ENCODE peak calls at places on chromosomes 2 and 18, in five cellular contexts. One of them, this sample, is unnamed.

GRCh38 chr2:45691152-45691551 is 39.7 kb downstream of the PRKCE start:
- DNase-seq in pons: no peak
- DNase-seq in activated CD8-positive, alpha-beta memory T cell treated with anti-CD3 and anti-CD28 coated beads, Interleukin-2, amount 50 U/mL, for 48 hours: no peak
- DNase-seq in AG09319: no peak
- DNase-seq in stimulated activated CD8-positive, alpha-beta memory T cell treated with anti-CD3 and anti-CD28 coated beads, Interleukin-15, amount 100 ng/mL, for 4 hours: no peak
- DNase-seq in this sample: no peak

GRCh38 chr18:51251625-51252024 is 54.1 kb upstream of the MEX3C start:
- DNase-seq in pons: no peak
- DNase-seq in activated CD8-positive, alpha-beta memory T cell treated with anti-CD3 and anti-CD28 coated beads, Interleukin-2, amount 50 U/mL, for 48 hours: no peak
- DNase-seq in AG09319: no peak
- DNase-seq in stimulated activated CD8-positive, alpha-beta memory T cell treated with anti-CD3 and anti-CD28 coated beads, Interleukin-15, amount 100 ng/mL, for 4 hours: no peak
- DNase-seq in this sample: no peak

GRCh38 chr18:45602926-45603325 is 12.3 kb upstream of the SLC14A2 start:
- DNase-seq in pons: no peak
- DNase-seq in activated CD8-positive, alpha-beta memory T cell treated with anti-CD3 and anti-CD28 coated beads, Interleukin-2, amount 50 U/mL, for 48 hours: no peak
- DNase-seq in AG09319: no peak
- DNase-seq in stimulated activated CD8-positive, alpha-beta memory T cell treated with anti-CD3 and anti-CD28 coated beads, Interleukin-15, amount 100 ng/mL, for 4 hours: no peak
- DNase-seq in this sample: no peak

GRCh38 chr2:230054079-230054478 is 14.6 kb downstream of the SLC16A14 start:
- DNase-seq in pons: no peak
- DNase-seq in activated CD8-positive, alpha-beta memory T cell treated with anti-CD3 and anti-CD28 coated beads, Interleukin-2, amount 50 U/mL, for 48 hours: no peak
- DNase-seq in AG09319: no peak
- DNase-seq in stimulated activated CD8-positive, alpha-beta memory T cell treated with anti-CD3 and anti-CD28 coated beads, Interleukin-15, amount 100 ng/mL, for 4 hours: no peak
- DNase-seq in this sample: no peak

GRCh38 chr18:56083097-56083865 is 495.3 kb upstream of the TCF4 start:
- DNase-seq in pons: peak; percentile 14
- DNase-seq in activated CD8-positive, alpha-beta memory T cell treated with anti-CD3 and anti-CD28 coated beads, Interleukin-2, amount 50 U/mL, for 48 hours: no peak
- DNase-seq in AG09319: no peak
- DNase-seq in stimulated activated CD8-positive, alpha-beta memory T cell treated with anti-CD3 and anti-CD28 coated beads, Interleukin-15, amount 100 ng/mL, for 4 hours: no peak
- DNase-seq in this sample: no peak

GRCh38 chr2:200051621-200051945 is 96.2 kb downstream of the MAIP1 start:
- DNase-seq in pons: no peak
- DNase-seq in activated CD8-positive, alpha-beta memory T cell treated with anti-CD3 and anti-CD28 coated beads, Interleukin-2, amount 50 U/mL, for 48 hours: no peak
- DNase-seq in AG09319: no peak
- DNase-seq in stimulated activated CD8-positive, alpha-beta memory T cell treated with anti-CD3 and anti-CD28 coated beads, Interleukin-15, amount 100 ng/mL, for 4 hours: no peak
- DNase-seq in this sample: no peak

GRCh38 chr2:163736433-163737168 is 793 bp upstream of the FIGN start:
- DNase-seq in pons: no peak
- DNase-seq in activated CD8-positive, alpha-beta memory T cell treated with anti-CD3 and anti-CD28 coated beads, Interleukin-2, amount 50 U/mL, for 48 hours: no peak
- DNase-seq in AG09319: no peak
- DNase-seq in stimulated activated CD8-positive, alpha-beta memory T cell treated with anti-CD3 and anti-CD28 coated beads, Interleukin-15, amount 100 ng/mL, for 4 hours: no peak
- DNase-seq in this sample: no peak

GRCh38 chr2:140154271-140154670 is 1374.1 kb upstream of the NXPH2 start:
- DNase-seq in pons: no peak
- DNase-seq in activated CD8-positive, alpha-beta memory T cell treated with anti-CD3 and anti-CD28 coated beads, Interleukin-2, amount 50 U/mL, for 48 hours: no peak
- DNase-seq in AG09319: no peak
- DNase-seq in stimulated activated CD8-positive, alpha-beta memory T cell treated with anti-CD3 and anti-CD28 coated beads, Interleukin-15, amount 100 ng/mL, for 4 hours: no peak
- DNase-seq in this sample: no peak

GRCh38 chr2:111216811-111217652 is 96.3 kb downstream of the BCL2L11 start:
- DNase-seq in pons: no peak
- DNase-seq in activated CD8-positive, alpha-beta memory T cell treated with anti-CD3 and anti-CD28 coated beads, Interleukin-2, amount 50 U/mL, for 48 hours: no peak
- DNase-seq in AG09319: no peak
- DNase-seq in stimulated activated CD8-positive, alpha-beta memory T cell treated with anti-CD3 and anti-CD28 coated beads, Interleukin-15, amount 100 ng/mL, for 4 hours: no peak
- DNase-seq in this sample: no peak

GRCh38 chr18:55354795-55355194 is 233.2 kb downstream of the TCF4 start:
- DNase-seq in pons: peak; percentile 80
- DNase-seq in activated CD8-positive, alpha-beta memory T cell treated with anti-CD3 and anti-CD28 coated beads, Interleukin-2, amount 50 U/mL, for 48 hours: no peak
- DNase-seq in AG09319: no peak
- DNase-seq in stimulated activated CD8-positive, alpha-beta memory T cell treated with anti-CD3 and anti-CD28 coated beads, Interleukin-15, amount 100 ng/mL, for 4 hours: no peak
- DNase-seq in this sample: no peak

GRCh38 chr2:134252092-134252775 is 1.6 kb upstream of the MGAT5 start:
- DNase-seq in pons: no peak
- DNase-seq in activated CD8-positive, alpha-beta memory T cell treated with anti-CD3 and anti-CD28 coated beads, Interleukin-2, amount 50 U/mL, for 48 hours: peak; percentile 68
- DNase-seq in AG09319: no peak
- DNase-seq in stimulated activated CD8-positive, alpha-beta memory T cell treated with anti-CD3 and anti-CD28 coated beads, Interleukin-15, amount 100 ng/mL, for 4 hours: no peak
- DNase-seq in this sample: no peak

GRCh38 chr2:231110551-231110950 is 14.3 kb downstream of the HTR2B start:
- DNase-seq in pons: no peak
- DNase-seq in activated CD8-positive, alpha-beta memory T cell treated with anti-CD3 and anti-CD28 coated beads, Interleukin-2, amount 50 U/mL, for 48 hours: no peak
- DNase-seq in AG09319: no peak
- DNase-seq in stimulated activated CD8-positive, alpha-beta memory T cell treated with anti-CD3 and anti-CD28 coated beads, Interleukin-15, amount 100 ng/mL, for 4 hours: no peak
- DNase-seq in this sample: no peak

GRCh38 chr18:26442139-26442538 is 106.2 kb downstream of the KCTD1 start:
- DNase-seq in pons: no peak
- DNase-seq in activated CD8-positive, alpha-beta memory T cell treated with anti-CD3 and anti-CD28 coated beads, Interleukin-2, amount 50 U/mL, for 48 hours: no peak
- DNase-seq in AG09319: no peak
- DNase-seq in stimulated activated CD8-positive, alpha-beta memory T cell treated with anti-CD3 and anti-CD28 coated beads, Interleukin-15, amount 100 ng/mL, for 4 hours: no peak
- DNase-seq in this sample: no peak

GRCh38 chr2:239433777-239434396 is 33.1 kb upstream of the HDAC4 start:
- DNase-seq in pons: no peak
- DNase-seq in activated CD8-positive, alpha-beta memory T cell treated with anti-CD3 and anti-CD28 coated beads, Interleukin-2, amount 50 U/mL, for 48 hours: no peak
- DNase-seq in AG09319: no peak
- DNase-seq in stimulated activated CD8-positive, alpha-beta memory T cell treated with anti-CD3 and anti-CD28 coated beads, Interleukin-15, amount 100 ng/mL, for 4 hours: no peak
- DNase-seq in this sample: no peak

GRCh38 chr2:236984046-236984445 is 101.6 kb upstream of the COPS8 start:
- DNase-seq in pons: no peak
- DNase-seq in activated CD8-positive, alpha-beta memory T cell treated with anti-CD3 and anti-CD28 coated beads, Interleukin-2, amount 50 U/mL, for 48 hours: no peak
- DNase-seq in AG09319: no peak
- DNase-seq in stimulated activated CD8-positive, alpha-beta memory T cell treated with anti-CD3 and anti-CD28 coated beads, Interleukin-15, amount 100 ng/mL, for 4 hours: no peak
- DNase-seq in this sample: no peak

GRCh38 chr18:68608861-68609465 is 105.9 kb downstream of the TMX3 start:
- DNase-seq in pons: no peak
- DNase-seq in activated CD8-positive, alpha-beta memory T cell treated with anti-CD3 and anti-CD28 coated beads, Interleukin-2, amount 50 U/mL, for 48 hours: no peak
- DNase-seq in AG09319: no peak
- DNase-seq in stimulated activated CD8-positive, alpha-beta memory T cell treated with anti-CD3 and anti-CD28 coated beads, Interleukin-15, amount 100 ng/mL, for 4 hours: no peak
- DNase-seq in this sample: no peak

GRCh38 chr2:3154694-3155093 is 222.9 kb downstream of the EIPR1 start:
- DNase-seq in pons: no peak
- DNase-seq in activated CD8-positive, alpha-beta memory T cell treated with anti-CD3 and anti-CD28 coated beads, Interleukin-2, amount 50 U/mL, for 48 hours: no peak
- DNase-seq in AG09319: no peak
- DNase-seq in stimulated activated CD8-positive, alpha-beta memory T cell treated with anti-CD3 and anti-CD28 coated beads, Interleukin-15, amount 100 ng/mL, for 4 hours: no peak
- DNase-seq in this sample: no peak

GRCh38 chr2:241812730-241813079 is 3.7 kb downstream of the NEU4 start:
- DNase-seq in pons: peak; percentile 65
- DNase-seq in activated CD8-positive, alpha-beta memory T cell treated with anti-CD3 and anti-CD28 coated beads, Interleukin-2, amount 50 U/mL, for 48 hours: no peak
- DNase-seq in AG09319: no peak
- DNase-seq in stimulated activated CD8-positive, alpha-beta memory T cell treated with anti-CD3 and anti-CD28 coated beads, Interleukin-15, amount 100 ng/mL, for 4 hours: no peak
- DNase-seq in this sample: no peak

GRCh38 chr2:229725716-229726346 is 11.5 kb upstream of the DNER start:
- DNase-seq in pons: no peak
- DNase-seq in activated CD8-positive, alpha-beta memory T cell treated with anti-CD3 and anti-CD28 coated beads, Interleukin-2, amount 50 U/mL, for 48 hours: no peak
- DNase-seq in AG09319: peak; percentile 7
- DNase-seq in stimulated activated CD8-positive, alpha-beta memory T cell treated with anti-CD3 and anti-CD28 coated beads, Interleukin-15, amount 100 ng/mL, for 4 hours: no peak
- DNase-seq in this sample: no peak

GRCh38 chr18:50633992-50634391 is 74.1 kb downstream of the MAPK4 start:
- DNase-seq in pons: no peak
- DNase-seq in activated CD8-positive, alpha-beta memory T cell treated with anti-CD3 and anti-CD28 coated beads, Interleukin-2, amount 50 U/mL, for 48 hours: no peak
- DNase-seq in AG09319: no peak
- DNase-seq in stimulated activated CD8-positive, alpha-beta memory T cell treated with anti-CD3 and anti-CD28 coated beads, Interleukin-15, amount 100 ng/mL, for 4 hours: no peak
- DNase-seq in this sample: no peak

GRCh38 chr18:13378150-13378549 is 159.6 kb downstream of the LDLRAD4 start:
- DNase-seq in pons: peak; percentile 48
- DNase-seq in activated CD8-positive, alpha-beta memory T cell treated with anti-CD3 and anti-CD28 coated beads, Interleukin-2, amount 50 U/mL, for 48 hours: peak; percentile 58
- DNase-seq in AG09319: no peak
- DNase-seq in stimulated activated CD8-positive, alpha-beta memory T cell treated with anti-CD3 and anti-CD28 coated beads, Interleukin-15, amount 100 ng/mL, for 4 hours: no peak
- DNase-seq in this sample: no peak

GRCh38 chr2:3427272-3427671 is 47.8 kb downstream of the TRAPPC12 start:
- DNase-seq in pons: no peak
- DNase-seq in activated CD8-positive, alpha-beta memory T cell treated with anti-CD3 and anti-CD28 coated beads, Interleukin-2, amount 50 U/mL, for 48 hours: no peak
- DNase-seq in AG09319: no peak
- DNase-seq in stimulated activated CD8-positive, alpha-beta memory T cell treated with anti-CD3 and anti-CD28 coated beads, Interleukin-15, amount 100 ng/mL, for 4 hours: no peak
- DNase-seq in this sample: no peak

GRCh38 chr2:162116372-162116771 is 35.7 kb downstream of the GCG start:
- DNase-seq in pons: no peak
- DNase-seq in activated CD8-positive, alpha-beta memory T cell treated with anti-CD3 and anti-CD28 coated beads, Interleukin-2, amount 50 U/mL, for 48 hours: no peak
- DNase-seq in AG09319: no peak
- DNase-seq in stimulated activated CD8-positive, alpha-beta memory T cell treated with anti-CD3 and anti-CD28 coated beads, Interleukin-15, amount 100 ng/mL, for 4 hours: no peak
- DNase-seq in this sample: no peak